ENCODE peak calls at places on chromosomes 7 and 10, in four cellular contexts. J, E, Z and P are unnamed samples.
A peak's percentile ranks its signal among the peaks of the same experiment; 100 is the strongest.

GRCh38 chr10:133460208-133460769 is 6.5 kb downstream of the SCART1 start:
- DNase-seq in J (no peak), E (no peak), Z (no peak), P (no peak)

GRCh38 chr10:77746313-77746712 is 108.7 kb upstream of the KCNMA1 start:
- DNase-seq in J (peak; percentile 63), E (no peak), Z (no peak), P (no peak)

GRCh38 chr7:99050971-99051370 is 92.9 kb downstream of the SMURF1 start:
- DNase-seq in J (no peak), E (no peak), Z (no peak), P (no peak)

GRCh38 chr10:95265572-95265971 is 25.2 kb downstream of the PDLIM1 start:
- DNase-seq in J (no peak), E (peak; percentile 39), Z (no peak), P (no peak)

GRCh38 chr7:123714296-123715080 is 34.3 kb downstream of the WASL start:
- DNase-seq in J (peak; percentile 24), E (no peak), Z (no peak), P (no peak)

GRCh38 chr7:149777551-149778326 is 4.4 kb upstream of the ZNF467 start:
- DNase-seq in J (no peak), E (no peak), Z (no peak), P (no peak)

GRCh38 chr10:35399414-35400009 is 63.2 kb downstream of the CCNY start:
- DNase-seq in J (no peak), E (no peak), Z (no peak), P (no peak)

GRCh38 chr7:5204546-5204945 is 14.5 kb downstream of the WIPI2 start:
- DNase-seq in J (no peak), E (no peak), Z (no peak), P (no peak)

DNA sequence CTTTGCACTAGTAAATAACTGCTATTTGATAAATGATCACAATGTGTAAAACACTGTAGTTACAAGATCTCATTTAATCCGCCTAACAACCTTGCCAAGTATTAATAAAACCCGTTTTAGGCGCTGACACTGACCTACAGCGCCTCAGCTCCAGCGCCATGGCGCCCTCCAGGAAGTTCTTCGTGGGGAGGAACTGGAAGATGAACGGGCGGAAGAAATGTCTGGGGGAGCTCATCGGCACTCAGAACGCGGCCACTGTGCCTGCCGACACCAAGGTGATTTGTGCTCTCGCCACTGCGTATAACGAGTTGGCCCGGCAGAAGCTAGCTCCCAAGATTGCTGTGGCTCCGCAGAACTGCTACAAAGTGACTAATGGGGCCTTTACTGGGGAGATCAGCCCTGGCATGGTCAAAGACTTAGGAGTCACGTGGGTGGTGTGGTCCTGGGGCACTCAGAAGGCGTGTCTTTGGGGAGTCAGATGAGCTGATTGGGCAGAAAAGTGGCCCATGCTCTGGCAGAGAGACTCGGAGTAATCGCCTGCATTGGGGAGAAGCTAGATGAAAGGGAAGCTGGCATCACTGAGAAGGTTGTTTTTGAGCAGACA is 1.1 kb upstream of the TNPO3 start:
- DNase-seq in J (no peak), E (no peak), Z (no peak), P (peak; percentile 32)
- H2AK5ac ChIP-seq in J (no peak overlapping the region), E (no peak overlapping the region), Z (no peak overlapping the region), P (no peak overlapping the region)

DNA sequence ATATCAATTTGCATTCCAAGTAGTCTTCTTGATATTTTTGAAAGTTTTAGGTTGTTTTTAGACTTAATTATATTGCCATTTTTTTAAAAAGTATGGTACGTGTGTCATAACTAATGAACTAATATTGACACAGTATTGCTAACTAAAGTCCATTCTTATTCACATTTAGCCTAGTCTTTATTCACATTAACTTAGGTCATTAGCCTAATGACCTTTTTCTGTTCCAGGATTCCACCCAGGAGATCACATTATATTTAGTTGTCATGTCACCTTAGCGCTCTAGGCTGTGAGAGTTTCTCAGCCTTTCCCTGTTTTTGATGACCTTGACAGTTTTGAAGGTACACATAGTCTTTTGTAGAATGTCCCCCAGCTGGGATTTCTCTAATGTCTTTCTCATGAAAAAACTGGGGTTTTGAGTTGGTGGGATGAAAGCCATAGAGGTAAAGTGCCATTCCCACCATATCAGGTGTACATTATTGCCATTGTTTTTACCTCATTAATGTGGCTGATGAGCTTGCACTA is 38.5 kb downstream of the SDHAF3 start:
- DNase-seq in J (no peak), E (no peak), Z (no peak), P (no peak)
- H4K5ac ChIP-seq in J (no peak overlapping the region), E (no peak overlapping the region), Z (no peak overlapping the region), P (no peak overlapping the region)

DNA sequence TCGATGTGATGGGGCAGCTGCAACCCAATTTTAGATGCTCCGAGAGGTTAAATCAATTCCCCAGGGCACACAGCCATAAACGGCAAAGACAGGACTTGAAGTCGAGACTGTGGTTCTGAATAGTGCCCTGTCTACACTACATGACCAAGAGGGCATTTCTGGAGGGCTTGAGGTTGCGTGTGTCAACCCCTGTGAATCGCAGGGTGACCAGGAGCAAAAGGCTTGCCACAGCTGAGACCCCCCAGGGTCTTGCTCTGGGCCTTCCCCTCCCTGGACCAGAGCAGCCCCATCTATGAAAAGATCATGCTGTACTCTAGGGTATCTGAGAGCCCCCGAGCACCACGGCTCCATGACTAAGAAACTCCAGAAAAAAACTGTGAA is 26.8 kb upstream of the RASGEF1A start:
- DNase-seq in J (no peak), E (no peak), Z (no peak), P (no peak)
- H3K23ac ChIP-seq in J (no peak overlapping the region), E (no peak overlapping the region), Z (no peak overlapping the region), P (no peak overlapping the region)

DNA sequence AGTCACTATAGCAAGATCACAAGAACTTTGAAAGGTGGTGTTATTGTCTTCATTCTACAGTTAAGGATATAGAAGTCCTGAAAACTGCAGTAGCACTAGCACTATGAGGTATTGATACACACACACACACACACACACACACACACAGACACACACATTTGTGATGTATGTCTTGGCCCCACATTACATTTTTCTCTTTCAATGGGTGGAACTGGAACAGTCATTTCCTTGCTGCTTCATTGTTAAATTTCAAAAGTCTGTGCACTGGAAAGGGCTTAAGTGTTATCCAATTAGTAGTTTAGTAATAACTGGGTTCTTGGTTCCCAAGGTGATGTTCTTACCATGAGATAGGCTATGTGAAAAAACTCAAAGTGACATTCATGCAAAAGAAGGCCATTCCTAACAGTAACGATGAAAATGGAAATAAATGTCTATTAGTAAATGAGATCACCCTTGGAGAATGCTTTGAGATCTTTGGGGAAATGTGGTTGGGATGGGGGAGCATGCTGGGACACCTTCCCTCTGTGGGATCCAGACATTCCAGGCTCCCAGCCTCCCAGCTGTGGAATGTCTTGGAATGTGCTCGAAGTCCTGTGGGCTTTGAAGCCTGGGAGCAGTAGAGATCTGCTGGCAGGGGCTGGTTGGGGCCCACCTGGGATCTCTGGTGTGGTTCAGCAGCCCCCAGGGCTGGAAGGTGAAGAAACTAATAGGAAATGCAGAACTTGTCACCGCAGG is 37.4 kb upstream of the CALD1 start:
- DNase-seq in J (peak; percentile 82), E (no peak), Z (peak; percentile 98), P (peak; percentile 69)
- H2AK5ac ChIP-seq in J (peak overlapping the region; percentile 98), E (no peak overlapping the region), Z (no peak overlapping the region), P (no peak overlapping the region)

DNA sequence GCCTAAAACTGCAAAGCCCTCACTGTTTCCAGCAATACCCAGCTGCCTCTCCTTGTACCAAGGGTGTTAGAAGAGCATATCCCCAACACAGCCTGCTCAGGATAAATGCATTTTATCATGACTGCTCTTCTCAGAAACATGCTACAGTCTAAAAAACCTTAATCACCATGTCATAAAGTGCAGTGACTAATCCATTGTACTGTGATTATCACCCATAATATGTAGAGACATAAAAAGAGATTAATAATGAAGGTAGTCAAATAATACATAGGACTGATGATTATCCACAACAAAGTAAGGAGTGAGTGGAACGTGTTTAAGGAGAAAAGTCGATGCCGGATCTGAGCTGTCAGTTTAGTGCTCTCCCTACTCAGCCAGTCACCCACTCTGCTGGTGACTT is 12.2 kb upstream of the WDR11 start:
- DNase-seq in J (no peak), E (no peak), Z (no peak), P (no peak)
- H4K5ac ChIP-seq in J (no peak overlapping the region), E (no peak overlapping the region), Z (no peak overlapping the region), P (no peak overlapping the region)

DNA sequence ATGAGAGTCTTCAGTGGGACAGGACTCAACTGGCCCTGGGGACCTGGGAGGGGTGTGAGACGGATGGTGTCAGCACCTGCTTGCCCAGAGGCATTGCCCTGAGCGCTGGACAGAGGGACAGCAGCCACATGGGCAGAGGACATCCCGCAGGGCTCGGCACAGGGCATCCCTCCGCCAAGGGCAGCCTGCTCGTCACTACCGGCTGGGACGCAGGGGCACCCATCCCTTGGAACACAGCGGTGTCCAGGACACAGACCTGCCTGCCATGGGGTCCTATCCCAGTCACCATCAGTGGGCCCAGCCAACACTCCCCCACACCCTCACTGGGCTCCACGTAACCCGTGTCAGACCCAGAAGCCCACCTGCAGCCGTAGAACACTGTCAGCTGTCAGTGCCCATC is 109.3 kb downstream of the LARP4B start:
- DNase-seq in J (no peak), E (no peak), Z (no peak), P (no peak)
- H3K23ac ChIP-seq in J (no peak overlapping the region), E (no peak overlapping the region), Z (no peak overlapping the region), P (no peak overlapping the region)

GRCh38 chr10:129809431-129809830 is 154.6 kb downstream of the EBF3 start:
- DNase-seq in J (no peak), E (no peak), Z (no peak), P (no peak)

GRCh38 chr10:129814681-129815646 is 149.1 kb downstream of the EBF3 start:
- DNase-seq in J (no peak), E (no peak), Z (peak; percentile 13), P (no peak)

GRCh38 chr10:129811208-129811607 is 152.9 kb downstream of the EBF3 start:
- DNase-seq in J (no peak), E (no peak), Z (no peak), P (no peak)

GRCh38 chr10:129809841-129810240 is 154.2 kb downstream of the EBF3 start:
- DNase-seq in J (no peak), E (no peak), Z (no peak), P (no peak)

DNA sequence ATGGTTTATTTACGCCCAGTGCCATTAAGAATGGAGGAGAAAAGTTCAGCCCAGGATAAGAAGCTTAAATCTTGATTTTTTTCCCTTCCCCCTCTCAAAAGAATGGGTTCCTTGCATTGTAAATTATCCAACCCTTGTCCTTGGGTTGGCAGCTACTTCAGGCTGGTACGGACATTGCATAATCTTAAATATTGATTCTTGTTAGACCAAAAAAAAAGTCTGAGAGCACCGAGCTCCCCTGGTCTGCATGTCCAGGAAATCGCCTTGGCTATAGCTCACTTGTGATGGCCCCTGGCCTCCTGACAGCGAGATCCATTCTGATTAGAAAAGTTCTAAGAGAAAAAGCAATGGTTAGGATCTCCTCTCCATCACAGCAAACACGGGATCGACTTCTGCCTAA is 151.7 kb downstream of the EBF3 start:
- DNase-seq in J (no peak), E (no peak), Z (no peak), P (no peak)
- H2AK5ac ChIP-seq in J (no peak overlapping the region), E (no peak overlapping the region), Z (no peak overlapping the region), P (no peak overlapping the region)